ENCODE peak calls at places on chromosome X, in six cellular contexts. P is K562, V is H1, A is GM12892, D is GM12878, K is HepG2. N is an unnamed sample.

GRCh38 chrX:137915466-137915865 is 349.5 kb downstream of the ZIC3 start:
- DNase-seq in P (peak; percentile 4), V (no peak), A (no peak), D (no peak), K (no peak), N (no peak)

GRCh38 chrX:134599173-134599914 is 58.9 kb downstream of the PLAC1 start:
- DNase-seq in P (no peak), V (no peak), A (no peak), D (peak; percentile 8), K (no peak), N (no peak)

GRCh38 chrX:32137525-32137924 is 1065.7 kb upstream of the FTHL17 start:
- DNase-seq in P (no peak), V (no peak), A (no peak), D (no peak), K (no peak), N (no peak)

GRCh38 chrX:40237745-40238178 is 140.0 kb upstream of the BCOR start:
- DNase-seq in P (no peak), V (no peak), A (no peak), D (no peak), K (no peak), N (no peak)

GRCh38 chrX:48910926-48911406 is 480 bp downstream of the SLC35A2 start:
- DNase-seq in P (peak; percentile 39), V (no peak), A (no peak), D (no peak), K (no peak), N (no peak)

GRCh38 chrX:46698691-46699090 is 60.2 kb downstream of the SLC9A7 start:
- DNase-seq in P (no peak), V (no peak), A (no peak), D (no peak), K (no peak), N (no peak)

GRCh38 chrX:110317079-110317819 is 636 bp downstream of the AMMECR1 start:
- DNase-seq in P (no peak), V (no peak), A (peak; percentile 12), D (no peak), K (no peak), N (peak; percentile 1)

GRCh38 chrX:25737540-25737939 is 400.6 kb upstream of the MAGEB18 start:
- DNase-seq in P (no peak), V (no peak), A (no peak), D (no peak), K (no peak), N (no peak)

GRCh38 chrX:47564438-47565085 is 3.6 kb downstream of the ARAF start:
- DNase-seq in P (no peak), V (no peak), A (no peak), D (no peak), K (no peak), N (no peak)

GRCh38 chrX:97389761-97390192 is 506.1 kb downstream of the RPA4 start:
- DNase-seq in P (no peak), V (no peak), A (no peak), D (no peak), K (no peak), N (no peak)

GRCh38 chrX:55008571-55009358 is 8.6 kb downstream of the APEX2 start:
- DNase-seq in P (no peak), V (no peak), A (no peak), D (no peak), K (no peak), N (no peak)

GRCh38 chrX:63299596-63299995 is 51.5 kb downstream of the SPIN4 start:
- DNase-seq in P (no peak), V (no peak), A (no peak), D (no peak), K (no peak), N (no peak)

GRCh38 chrX:46325312-46325877 is 219.8 kb downstream of the ZNF674 start:
- DNase-seq in P (no peak), V (no peak), A (no peak), D (no peak), K (peak; percentile 41), N (no peak)

GRCh38 chrX:109843963-109844751 is 111.1 kb upstream of the ACSL4 start:
- DNase-seq in P (no peak), V (no peak), A (no peak), D (no peak), K (no peak), N (no peak)

GRCh38 chrX:149837639-149838038 is 43.3 kb upstream of the MAGEA8 start:
- DNase-seq in P (no peak), V (no peak), A (no peak), D (peak; percentile 21), K (no peak), N (no peak)

GRCh38 chrX:40299502-40300118 is 201.9 kb upstream of the BCOR start:
- DNase-seq in P (no peak), V (no peak), A (no peak), D (no peak), K (no peak), N (no peak)

GRCh38 chrX:110665636-110666035 is 130.0 kb downstream of the CHRDL1 start:
- DNase-seq in P (peak; percentile 8), V (no peak), A (no peak), D (no peak), K (peak; percentile 7), N (no peak)

GRCh38 chrX:53684415-53685192 is 1.9 kb downstream of the HUWE1 start:
- DNase-seq in P (no peak), V (no peak), A (no peak), D (no peak), K (no peak), N (no peak)

GRCh38 chrX:39201305-39201990 is 400.2 kb downstream of the MID1IP1 start:
- DNase-seq in P (peak; percentile 14), V (no peak), A (no peak), D (no peak), K (no peak), N (no peak)

GRCh38 chrX:118974088-118974907 is at the start of gene LONRF3:
- DNase-seq in P (peak; percentile 37), V (no peak), A (no peak), D (no peak), K (peak; percentile 58), N (no peak)
- TF ChIP-seq POLR2A in P (peak; percentile 54), V (no peak), A (no peak), D (no peak), K (peak; percentile 81), N (no peak)

DNA sequence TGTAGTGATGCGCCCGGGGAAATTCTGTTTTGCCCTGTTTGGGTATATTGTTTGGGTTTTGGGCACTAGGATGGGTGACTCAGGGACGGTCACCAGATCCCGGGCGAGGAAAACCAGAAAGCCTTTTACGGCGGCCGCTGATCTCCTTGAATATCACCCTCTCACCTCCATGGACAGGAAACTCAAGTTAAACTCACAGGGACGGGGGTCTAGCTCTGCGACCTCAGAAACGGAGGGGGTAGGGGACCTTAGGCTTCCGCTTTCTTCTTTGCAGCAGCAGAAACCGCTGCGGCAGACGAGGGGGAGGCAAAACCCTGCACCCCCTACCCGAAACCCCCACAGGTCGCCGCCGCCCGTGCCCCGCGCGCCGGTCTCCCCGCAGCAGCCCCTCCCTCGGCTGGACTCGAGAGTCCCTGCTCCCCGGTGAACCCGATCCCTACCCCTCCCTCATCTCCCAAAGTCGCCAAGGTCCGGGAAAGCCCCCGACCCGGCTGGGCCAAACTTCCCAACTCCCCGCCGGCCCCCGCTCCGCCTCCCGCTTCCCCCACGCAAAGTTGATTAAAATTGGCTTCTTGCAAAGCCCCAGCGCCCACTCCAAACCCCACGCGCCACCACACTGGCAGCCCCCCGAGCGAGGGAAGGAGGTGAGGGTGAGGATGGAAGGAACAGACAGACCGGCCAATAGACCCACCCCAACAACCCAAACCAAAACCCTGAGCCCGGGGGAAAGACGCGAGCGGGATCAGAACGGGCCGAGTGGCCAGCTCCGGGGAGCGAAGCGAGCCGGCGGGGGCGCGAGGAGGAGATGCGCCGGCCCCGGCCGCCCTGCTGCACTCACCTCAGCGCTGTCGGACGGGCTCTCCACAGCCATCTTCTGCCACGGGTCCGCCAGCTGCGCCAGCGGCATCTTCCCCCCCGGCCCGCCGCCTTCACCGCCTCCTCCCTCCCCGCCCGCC is 705 bp downstream of the RPS6KA3 start:
- DNase-seq in P (peak; percentile 21), V (no peak), A (peak; percentile 8), D (no peak), K (no peak), N (no peak)
- TF ChIP-seq TAF1 in P (no peak), V (no peak), A (no peak), D (no peak), K (peak; percentile 5), N (no peak)

GRCh38 chrX:100662153-100662552 is 18.2 kb downstream of the SRPX2 start:
- DNase-seq in P (no peak), V (no peak), A (no peak), D (no peak), K (no peak), N (no peak)

GRCh38 chrX:100659431-100660137 is 15.6 kb downstream of the SRPX2 start:
- DNase-seq in P (no peak), V (no peak), A (no peak), D (no peak), K (no peak), N (no peak)

GRCh38 chrX:100662791-100663190 is 18.8 kb downstream of the SRPX2 start:
- DNase-seq in P (no peak), V (no peak), A (no peak), D (no peak), K (no peak), N (no peak)

GRCh38 chrX:100654256-100654655 is 10.3 kb downstream of the SRPX2 start:
- DNase-seq in P (no peak), V (no peak), A (no peak), D (no peak), K (no peak), N (no peak)

DNA sequence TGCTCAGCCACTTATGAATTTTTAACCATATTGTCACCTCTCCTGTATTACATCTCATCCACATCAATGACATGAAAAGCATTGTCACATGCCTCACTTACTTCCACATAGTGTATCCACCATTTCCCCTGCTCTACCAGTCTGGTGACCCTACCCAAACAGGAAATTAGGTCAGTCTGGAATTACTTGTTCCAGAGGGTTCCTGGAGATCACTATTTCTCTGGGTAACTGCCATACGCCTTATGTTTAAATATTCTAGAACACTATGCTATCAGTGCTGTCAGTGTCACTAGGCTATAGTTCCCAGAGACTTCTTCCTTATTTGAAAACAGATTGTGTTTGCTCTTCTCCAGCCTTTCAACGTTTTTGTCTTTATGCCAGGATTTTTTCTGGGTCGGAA is 14.9 kb downstream of the SRPX2 start:
- DNase-seq in P (no peak), V (no peak), A (no peak), D (no peak), K (no peak), N (no peak)
- TF ChIP-seq POLR2AphosphoS5 in P (no peak), V (no peak), A (no peak), D (no peak), K (no peak), N (no peak)

DNA sequence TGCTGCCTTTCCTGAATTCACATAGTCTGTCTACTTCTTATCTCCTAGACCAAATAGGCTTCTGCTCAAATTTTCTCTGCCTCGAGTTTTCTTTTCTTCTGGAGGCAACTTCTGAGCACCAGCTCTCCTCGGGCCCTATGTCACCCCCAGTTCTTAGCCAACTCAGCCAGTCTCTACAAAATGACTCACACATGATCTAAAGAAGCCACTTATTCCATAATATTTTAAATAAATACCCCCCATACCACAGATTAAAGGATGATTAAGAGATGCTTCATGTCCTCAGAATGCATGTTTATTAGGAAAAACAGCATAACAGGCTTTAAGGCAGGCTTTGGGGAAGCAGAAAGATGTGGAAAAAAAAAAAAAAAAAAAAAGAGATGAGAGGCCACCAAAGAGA is 36.6 kb upstream of the DDX53 start:
- DNase-seq in P (no peak), V (no peak), A (no peak), D (no peak), K (no peak), N (no peak)
- TF ChIP-seq POLR2A in P (no peak), V (no peak), A (no peak), D (no peak), K (no peak), N (no peak)

GRCh38 chrX:12080265-12080664 is 58.0 kb upstream of the FRMPD4 start:
- DNase-seq in P (peak; percentile 24), V (no peak), A (no peak), D (no peak), K (peak; percentile 2), N (peak; percentile 0)
- TF ChIP-seq TAF1 in P (no peak), V (no peak), A (no peak), D (no peak), K (no peak), N (no peak)